ENCODE peak calls at places on chromosomes 5 and 9, in five cellular contexts. One of them, this sample, is unnamed.
A peak's percentile ranks its signal among the peaks of the same experiment; 100 is the strongest.

GRCh38 chr9:89153618-89154017 is 25.0 kb downstream of the SHC3 start:
- DNase-seq in HepG2: no peak
- DNase-seq in GM12878: no peak
- DNase-seq in SK-N-SH: no peak
- DNase-seq in K562: no peak
- DNase-seq in this sample: no peak

GRCh38 chr9:76090330-76090729 is 199.9 kb downstream of the PCSK5 start:
- DNase-seq in HepG2: no peak
- DNase-seq in GM12878: no peak
- DNase-seq in SK-N-SH: no peak
- DNase-seq in K562: no peak
- DNase-seq in this sample: no peak

GRCh38 chr9:112822618-112823017 is 68.1 kb downstream of the SLC46A2 start:
- DNase-seq in HepG2: no peak
- DNase-seq in GM12878: no peak
- DNase-seq in SK-N-SH: no peak
- DNase-seq in K562: no peak
- DNase-seq in this sample: no peak

GRCh38 chr9:129665008-129665771 is at the start of gene PRRX2:
- DNase-seq in HepG2: no peak
- DNase-seq in GM12878: no peak
- DNase-seq in SK-N-SH: peak; percentile 92
- DNase-seq in K562: no peak
- DNase-seq in this sample: no peak

GRCh38 chr5:43357067-43357466 is 43.9 kb upstream of the HMGCS1 start:
- DNase-seq in HepG2: peak; percentile 22
- DNase-seq in GM12878: no peak
- DNase-seq in SK-N-SH: no peak
- DNase-seq in K562: no peak
- DNase-seq in this sample: no peak

GRCh38 chr9:101578378-101578777 is 16.4 kb downstream of the PPP3R2 start:
- DNase-seq in HepG2: no peak
- DNase-seq in GM12878: no peak
- DNase-seq in SK-N-SH: no peak
- DNase-seq in K562: no peak
- DNase-seq in this sample: no peak

GRCh38 chr9:125142560-125143376 is 560 bp downstream of the SCAI start:
- DNase-seq in HepG2: no peak
- DNase-seq in GM12878: no peak
- DNase-seq in SK-N-SH: no peak
- DNase-seq in K562: no peak
- DNase-seq in this sample: no peak

GRCh38 chr5:7244977-7245376 is 151.0 kb upstream of the ADCY2 start:
- DNase-seq in HepG2: no peak
- DNase-seq in GM12878: no peak
- DNase-seq in SK-N-SH: no peak
- DNase-seq in K562: no peak
- DNase-seq in this sample: no peak

GRCh38 chr9:113475031-113475430 is 11.5 kb downstream of the RGS3 start:
- DNase-seq in HepG2: no peak
- DNase-seq in GM12878: no peak
- DNase-seq in SK-N-SH: no peak
- DNase-seq in K562: no peak
- DNase-seq in this sample: no peak

GRCh38 chr5:103375356-103375755 is 116.8 kb downstream of the MACIR start:
- DNase-seq in HepG2: no peak
- DNase-seq in GM12878: no peak
- DNase-seq in SK-N-SH: no peak
- DNase-seq in K562: no peak
- DNase-seq in this sample: no peak

GRCh38 chr5:115520191-115520590 is 24.4 kb downstream of the FEM1C start:
- DNase-seq in HepG2: no peak
- DNase-seq in GM12878: no peak
- DNase-seq in SK-N-SH: no peak
- DNase-seq in K562: no peak
- DNase-seq in this sample: no peak

GRCh38 chr9:110502842-110503241 is 76.7 kb downstream of the SVEP1 start:
- DNase-seq in HepG2: no peak
- DNase-seq in GM12878: no peak
- DNase-seq in SK-N-SH: no peak
- DNase-seq in K562: no peak
- DNase-seq in this sample: no peak

GRCh38 chr5:6715271-6715670 is 2.0 kb downstream of the TENT4A start:
- DNase-seq in HepG2: no peak
- DNase-seq in GM12878: no peak
- DNase-seq in SK-N-SH: no peak
- DNase-seq in K562: no peak
- DNase-seq in this sample: no peak

GRCh38 chr5:127844631-127845030 is 141.4 kb downstream of the CCDC192 start:
- DNase-seq in HepG2: no peak
- DNase-seq in GM12878: no peak
- DNase-seq in SK-N-SH: no peak
- DNase-seq in K562: no peak
- DNase-seq in this sample: no peak

GRCh38 chr5:149133795-149134777 is 7.2 kb upstream of the ABLIM3 start:
- DNase-seq in HepG2: no peak
- DNase-seq in GM12878: no peak
- DNase-seq in SK-N-SH: no peak
- DNase-seq in K562: peak; percentile 39
- DNase-seq in this sample: no peak

GRCh38 chr5:104053057-104053666 is 490.6 kb upstream of the NUDT12 start:
- DNase-seq in HepG2: no peak
- DNase-seq in GM12878: no peak
- DNase-seq in SK-N-SH: no peak
- DNase-seq in K562: no peak
- DNase-seq in this sample: no peak

GRCh38 chr5:178074266-178074952 is 38.9 kb upstream of the N4BP3 start:
- DNase-seq in HepG2: peak; percentile 72
- DNase-seq in GM12878: no peak
- DNase-seq in SK-N-SH: no peak
- DNase-seq in K562: peak; percentile 39
- DNase-seq in this sample: no peak

GRCh38 chr9:76215066-76215465 is 179.2 kb downstream of the RFK start:
- DNase-seq in HepG2: no peak
- DNase-seq in GM12878: no peak
- DNase-seq in SK-N-SH: no peak
- DNase-seq in K562: no peak
- DNase-seq in this sample: no peak

GRCh38 chr9:97046228-97046627 is 7.3 kb upstream of the CTSV start:
- DNase-seq in HepG2: peak; percentile 36
- DNase-seq in GM12878: no peak
- DNase-seq in SK-N-SH: no peak
- DNase-seq in K562: no peak
- DNase-seq in this sample: no peak

GRCh38 chr5:39478851-39479250 is 54.1 kb upstream of the DAB2 start:
- DNase-seq in HepG2: no peak
- DNase-seq in GM12878: no peak
- DNase-seq in SK-N-SH: no peak
- DNase-seq in K562: no peak
- DNase-seq in this sample: no peak

DNA sequence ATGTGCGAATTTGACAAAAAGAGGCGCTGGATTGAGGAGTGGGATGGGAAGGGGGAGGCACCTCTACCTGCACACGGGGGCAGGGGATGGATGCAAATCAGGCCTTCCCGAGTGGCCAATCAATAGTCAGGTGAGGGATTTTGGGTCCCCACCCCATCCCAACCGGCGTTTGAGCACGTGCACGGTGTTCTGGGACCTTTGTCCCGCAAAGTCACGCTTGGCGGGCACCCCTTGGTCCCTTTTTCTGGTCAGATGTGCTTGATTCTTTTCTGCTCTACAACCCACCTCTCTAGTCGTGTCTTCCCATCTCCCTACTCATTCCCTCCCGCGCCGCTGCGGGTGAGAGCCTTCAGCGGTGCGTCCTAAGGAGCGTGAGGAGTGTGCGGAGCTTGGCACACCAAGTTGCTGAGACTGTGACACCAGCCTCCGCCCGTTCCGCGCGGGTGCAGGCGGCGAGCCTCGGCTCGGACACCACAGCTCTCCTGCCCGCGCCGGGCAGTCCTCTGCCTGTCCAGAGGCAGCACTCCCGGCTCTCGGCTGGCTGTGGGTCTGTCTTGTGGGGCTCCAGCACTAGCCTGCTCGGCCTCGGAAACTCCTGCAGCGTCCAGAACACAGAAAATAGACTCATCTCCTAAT is 495 bp upstream of the ADAMTS19 start:
- DNase-seq in HepG2: no peak
- DNase-seq in GM12878: no peak
- DNase-seq in SK-N-SH: peak; percentile 44
- DNase-seq in K562: no peak
- DNase-seq in this sample: peak; percentile 47
- TF ChIP-seq FOXM1 in HepG2: no peak
- TF ChIP-seq FOXM1 in GM12878: no peak
- TF ChIP-seq FOXM1 in SK-N-SH: no peak
- TF ChIP-seq FOXM1 in K562: no peak
- TF ChIP-seq FOXM1 in this sample: no peak

DNA sequence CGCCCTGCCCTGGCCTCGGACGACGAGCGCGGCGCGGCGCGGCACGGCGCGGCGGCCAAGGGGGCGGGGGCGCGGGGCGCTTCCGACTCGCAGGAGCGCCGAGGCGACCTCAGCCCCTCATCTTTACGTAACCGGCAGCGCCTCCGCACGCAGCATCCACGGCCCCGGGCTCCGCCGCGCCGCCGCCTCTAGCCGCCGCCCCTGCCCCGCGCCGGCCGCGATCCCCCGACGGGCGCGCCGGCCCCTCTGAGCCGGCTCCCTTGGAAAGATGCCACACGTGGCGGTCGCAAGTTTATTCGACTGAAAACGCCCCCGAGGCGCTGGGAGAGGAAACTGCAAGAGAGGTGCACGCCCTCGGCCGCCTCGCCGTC is 1.0 kb downstream of the KLF9 start:
- DNase-seq in HepG2: no peak
- DNase-seq in GM12878: no peak
- DNase-seq in SK-N-SH: peak; percentile 82
- DNase-seq in K562: peak; percentile 46
- DNase-seq in this sample: no peak
- TF ChIP-seq FOXM1 in HepG2: no peak
- TF ChIP-seq FOXM1 in GM12878: no peak
- TF ChIP-seq FOXM1 in SK-N-SH: no peak
- TF ChIP-seq FOXM1 in K562: no peak
- TF ChIP-seq FOXM1 in this sample: no peak

DNA sequence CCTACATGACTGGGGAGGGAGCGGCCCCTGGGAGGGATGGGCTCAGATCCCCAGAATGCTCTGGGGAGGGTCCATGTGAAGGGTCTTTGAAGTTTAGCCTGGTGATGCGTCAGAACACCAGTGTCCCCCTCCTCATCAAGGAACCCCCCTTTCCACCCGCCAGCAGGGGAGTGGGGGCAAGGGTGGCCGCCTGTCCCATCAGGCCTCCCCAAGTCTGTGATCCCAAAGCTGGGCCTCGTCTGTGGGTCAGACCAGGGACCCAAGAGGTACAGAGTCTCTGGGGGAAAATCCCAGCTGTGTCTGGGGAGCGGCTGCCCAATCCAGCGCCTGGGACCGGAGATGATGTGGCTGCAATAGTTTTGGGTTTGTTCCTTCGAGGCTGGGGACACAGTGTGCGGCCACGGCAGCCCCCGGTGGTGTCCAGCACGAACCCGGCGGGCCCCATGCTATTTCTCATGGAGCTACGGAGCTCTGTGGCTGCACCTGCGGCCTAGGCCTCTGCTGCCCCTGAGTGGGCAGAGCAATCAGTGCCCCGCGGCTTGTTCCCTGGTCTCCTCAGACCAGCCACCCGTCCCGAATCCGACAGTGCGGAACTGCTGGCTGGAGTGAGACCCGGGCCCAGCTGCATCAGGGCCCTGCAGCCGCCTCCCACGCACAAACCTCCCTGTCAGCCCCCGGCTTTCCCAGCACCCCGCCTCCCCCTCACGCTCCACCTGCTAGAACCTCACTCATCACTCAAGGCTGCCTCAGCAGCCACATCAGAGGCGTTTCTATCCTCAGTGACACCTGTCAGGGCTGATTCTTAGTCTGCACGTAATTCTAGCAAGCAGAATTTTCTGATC is 29.2 kb downstream of the SARDH start:
- DNase-seq in HepG2: no peak
- DNase-seq in GM12878: peak; percentile 7
- DNase-seq in SK-N-SH: no peak
- DNase-seq in K562: no peak
- DNase-seq in this sample: no peak
- TF ChIP-seq FOXM1 in HepG2: no peak
- TF ChIP-seq FOXM1 in GM12878: no peak
- TF ChIP-seq FOXM1 in SK-N-SH: no peak
- TF ChIP-seq FOXM1 in K562: no peak
- TF ChIP-seq FOXM1 in this sample: no peak

GRCh38 chr9:72958485-72959266 is 5.8 kb upstream of the ALDH1A1 start:
- DNase-seq in HepG2: no peak
- DNase-seq in GM12878: no peak
- DNase-seq in SK-N-SH: no peak
- DNase-seq in K562: no peak
- DNase-seq in this sample: no peak

GRCh38 chr9:72954431-72955420 is 1.9 kb upstream of the ALDH1A1 start:
- DNase-seq in HepG2: no peak
- DNase-seq in GM12878: no peak
- DNase-seq in SK-N-SH: no peak
- DNase-seq in K562: no peak
- DNase-seq in this sample: no peak

GRCh38 chr9:72960446-72960845 is 7.6 kb upstream of the ALDH1A1 start:
- DNase-seq in HepG2: no peak
- DNase-seq in GM12878: no peak
- DNase-seq in SK-N-SH: no peak
- DNase-seq in K562: no peak
- DNase-seq in this sample: no peak
- TF ChIP-seq FOXM1 in HepG2: no peak
- TF ChIP-seq FOXM1 in GM12878: no peak
- TF ChIP-seq FOXM1 in SK-N-SH: no peak
- TF ChIP-seq FOXM1 in K562: no peak
- TF ChIP-seq FOXM1 in this sample: no peak